ENCODE peak calls at places on chromosomes 7 and 10, in six cellular contexts. One of them, this sample, is unnamed.
A peak's percentile ranks its signal among the peaks of the same experiment; 100 is the strongest.

GRCh38 chr7:123787227-123788007 is 38.6 kb upstream of the WASL start:
- DNase-seq in kidney epithelial cell: no peak
- DNase-seq in RWPE2: no peak
- DNase-seq in upper lobe of right lung: no peak
- DNase-seq in IMR-90: no peak
- DNase-seq in astrocyte: no peak
- DNase-seq in this sample: no peak

GRCh38 chr7:55573526-55573925 is 1.2 kb upstream of the VOPP1 start:
- DNase-seq in IMR-90: peak; percentile 55
- DNase-seq in astrocyte: peak; percentile 42
- DNase-seq in kidney epithelial cell: no peak
- DNase-seq in upper lobe of right lung: no peak
- DNase-seq in RWPE2: no peak
- DNase-seq in this sample: peak; percentile 37

GRCh38 chr10:132111121-132111731 is 45.5 kb downstream of the JAKMIP3 start:
- DNase-seq in upper lobe of right lung: no peak
- DNase-seq in kidney epithelial cell: no peak
- DNase-seq in IMR-90: no peak
- DNase-seq in astrocyte: no peak
- DNase-seq in RWPE2: no peak
- DNase-seq in this sample: no peak

GRCh38 chr7:154942718-154943117 is 60.2 kb downstream of the PAXIP1 start:
- DNase-seq in kidney epithelial cell: no peak
- DNase-seq in IMR-90: no peak
- DNase-seq in RWPE2: no peak
- DNase-seq in astrocyte: no peak
- DNase-seq in upper lobe of right lung: no peak
- DNase-seq in this sample: no peak

GRCh38 chr7:20647908-20648776 is 32.7 kb downstream of the ABCB5 start:
- DNase-seq in upper lobe of right lung: no peak
- DNase-seq in kidney epithelial cell: no peak
- DNase-seq in RWPE2: no peak
- DNase-seq in IMR-90: no peak
- DNase-seq in astrocyte: peak; percentile 8
- DNase-seq in this sample: peak; percentile 6

GRCh38 chr10:63431962-63432797 is 33.6 kb downstream of the JMJD1C start:
- DNase-seq in kidney epithelial cell: no peak
- DNase-seq in astrocyte: peak; percentile 53
- DNase-seq in IMR-90: peak; percentile 14
- DNase-seq in RWPE2: no peak
- DNase-seq in upper lobe of right lung: no peak
- DNase-seq in this sample: no peak

GRCh38 chr7:115289966-115290365 is 368.1 kb downstream of the MDFIC start:
- DNase-seq in upper lobe of right lung: no peak
- DNase-seq in IMR-90: peak; percentile 41
- DNase-seq in kidney epithelial cell: no peak
- DNase-seq in RWPE2: no peak
- DNase-seq in astrocyte: peak; percentile 54
- DNase-seq in this sample: no peak

GRCh38 chr7:24668922-24669635 is 88.2 kb downstream of the GSDME start:
- DNase-seq in upper lobe of right lung: no peak
- DNase-seq in IMR-90: peak; percentile 38
- DNase-seq in RWPE2: no peak
- DNase-seq in astrocyte: peak; percentile 17
- DNase-seq in kidney epithelial cell: no peak
- DNase-seq in this sample: peak; percentile 19

GRCh38 chr7:91772100-91772794 is 108.3 kb downstream of the MTERF1 start:
- DNase-seq in IMR-90: no peak
- DNase-seq in kidney epithelial cell: no peak
- DNase-seq in RWPE2: no peak
- DNase-seq in upper lobe of right lung: no peak
- DNase-seq in astrocyte: peak; percentile 88
- DNase-seq in this sample: peak; percentile 83

GRCh38 chr10:71531485-71532446 is 135.0 kb downstream of the CDH23 start:
- DNase-seq in astrocyte: no peak
- DNase-seq in IMR-90: no peak
- DNase-seq in kidney epithelial cell: no peak
- DNase-seq in RWPE2: no peak
- DNase-seq in upper lobe of right lung: no peak
- DNase-seq in this sample: no peak

GRCh38 chr7:153190986-153191385 is 431.4 kb downstream of the ACTR3B start:
- DNase-seq in kidney epithelial cell: no peak
- DNase-seq in RWPE2: no peak
- DNase-seq in astrocyte: no peak
- DNase-seq in IMR-90: no peak
- DNase-seq in upper lobe of right lung: no peak
- DNase-seq in this sample: no peak

GRCh38 chr7:153188630-153189029 is 429.1 kb downstream of the ACTR3B start:
- DNase-seq in RWPE2: no peak
- DNase-seq in kidney epithelial cell: peak; percentile 14
- DNase-seq in IMR-90: no peak
- DNase-seq in upper lobe of right lung: no peak
- DNase-seq in astrocyte: no peak
- DNase-seq in this sample: no peak

GRCh38 chr7:153190452-153190851 is 430.9 kb downstream of the ACTR3B start:
- DNase-seq in IMR-90: no peak
- DNase-seq in astrocyte: no peak
- DNase-seq in RWPE2: no peak
- DNase-seq in upper lobe of right lung: no peak
- DNase-seq in kidney epithelial cell: no peak
- DNase-seq in this sample: no peak

GRCh38 chr7:153188161-153188560 is 428.6 kb downstream of the ACTR3B start:
- DNase-seq in upper lobe of right lung: no peak
- DNase-seq in astrocyte: no peak
- DNase-seq in IMR-90: no peak
- DNase-seq in RWPE2: no peak
- DNase-seq in kidney epithelial cell: no peak
- DNase-seq in this sample: no peak

GRCh38 chr7:153193144-153193595 is 433.6 kb downstream of the ACTR3B start:
- DNase-seq in IMR-90: no peak
- DNase-seq in astrocyte: no peak
- DNase-seq in kidney epithelial cell: no peak
- DNase-seq in RWPE2: no peak
- DNase-seq in upper lobe of right lung: peak; percentile 75
- DNase-seq in this sample: peak; percentile 18
- H3K4me3 ChIP-seq in IMR-90: no peak overlapping the region
- H3K4me3 ChIP-seq in astrocyte: no peak overlapping the region
- H3K4me3 ChIP-seq in kidney epithelial cell: no peak overlapping the region
- H3K4me3 ChIP-seq in RWPE2: no peak overlapping the region
- H3K4me3 ChIP-seq in upper lobe of right lung: peak overlapping the region; percentile 31
- H3K4me3 ChIP-seq in this sample: peak overlapping the region; percentile 7

GRCh38 chr10:43219848-43220247 is 47.0 kb downstream of the RASGEF1A start:
- DNase-seq in kidney epithelial cell: no peak
- DNase-seq in astrocyte: no peak
- DNase-seq in RWPE2: peak; percentile 42
- DNase-seq in IMR-90: no peak
- DNase-seq in upper lobe of right lung: peak; percentile 48
- DNase-seq in this sample: no peak
- H3K36me3 ChIP-seq in kidney epithelial cell: no peaks in the 10 kb centered on the region
- H3K36me3 ChIP-seq in astrocyte: no peaks in the 10 kb centered on the region
- H3K36me3 ChIP-seq in RWPE2: no peaks in the 10 kb centered on the region
- H3K36me3 ChIP-seq in IMR-90: no peaks in the 10 kb centered on the region
- H3K36me3 ChIP-seq in upper lobe of right lung: no peaks in the 10 kb centered on the region
- H3K36me3 ChIP-seq in this sample: no peaks in the 10 kb centered on the region

DNA sequence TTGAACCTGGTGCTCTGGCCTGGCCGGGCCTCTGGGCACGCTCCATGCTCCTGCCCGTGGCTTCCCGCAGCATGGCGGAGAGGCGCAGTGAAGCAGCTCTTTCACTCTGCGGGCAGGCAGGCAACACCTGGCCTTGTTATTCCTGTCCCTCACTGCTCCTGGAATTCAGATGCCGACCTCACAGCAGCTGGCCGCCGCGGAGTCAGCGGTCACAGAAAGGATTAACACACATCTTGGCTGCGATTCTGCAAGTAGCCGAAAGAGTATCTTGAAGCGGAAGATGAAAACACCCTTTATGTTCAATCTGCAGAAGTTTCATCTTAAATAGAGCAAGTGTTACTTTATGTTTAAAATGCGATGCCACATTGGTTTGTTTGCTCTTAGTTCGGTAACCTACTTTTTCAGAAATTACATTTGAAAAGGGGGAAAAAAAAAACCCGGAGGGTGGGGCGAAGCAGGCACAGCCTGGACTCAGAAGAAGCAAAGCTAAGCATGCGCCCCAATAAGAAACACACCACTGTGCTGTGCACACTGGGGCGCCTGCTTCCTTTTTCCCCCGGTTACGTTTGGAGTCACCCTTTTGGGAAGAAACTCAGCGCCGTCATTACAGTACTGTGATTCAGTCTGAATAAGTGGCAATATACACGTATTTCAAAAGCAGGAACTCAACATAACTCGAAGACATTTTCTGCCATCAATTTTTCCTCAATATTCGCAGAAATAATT is 42.3 kb downstream of the BRI3 start:
- DNase-seq in upper lobe of right lung: peak; percentile 44
- DNase-seq in RWPE2: no peak
- DNase-seq in astrocyte: peak; percentile 61
- DNase-seq in kidney epithelial cell: no peak
- DNase-seq in IMR-90: peak; percentile 31
- DNase-seq in this sample: peak; percentile 4
- H3K4me3 ChIP-seq in upper lobe of right lung: no peak overlapping the region
- H3K4me3 ChIP-seq in RWPE2: no peak overlapping the region
- H3K4me3 ChIP-seq in astrocyte: peak overlapping the region; percentile 12
- H3K4me3 ChIP-seq in kidney epithelial cell: no peak overlapping the region
- H3K4me3 ChIP-seq in IMR-90: peak overlapping the region; percentile 6
- H3K4me3 ChIP-seq in this sample: no peak overlapping the region

GRCh38 chr10:100928039-100928438 is 15.3 kb downstream of the SLF2 start:
- DNase-seq in upper lobe of right lung: no peak
- DNase-seq in astrocyte: no peak
- DNase-seq in kidney epithelial cell: no peak
- DNase-seq in IMR-90: no peak
- DNase-seq in RWPE2: no peak
- DNase-seq in this sample: no peak
- H3K36me3 ChIP-seq in upper lobe of right lung: peaks cover 98% of the 10 kb centered on the region
- H3K36me3 ChIP-seq in astrocyte: peaks cover 74% of the 10 kb centered on the region
- H3K36me3 ChIP-seq in kidney epithelial cell: peaks cover 3% of the 10 kb centered on the region
- H3K36me3 ChIP-seq in IMR-90: peaks cover 50% of the 10 kb centered on the region
- H3K36me3 ChIP-seq in RWPE2: peaks cover 96% of the 10 kb centered on the region
- H3K36me3 ChIP-seq in this sample: peaks cover 88% of the 10 kb centered on the region

DNA sequence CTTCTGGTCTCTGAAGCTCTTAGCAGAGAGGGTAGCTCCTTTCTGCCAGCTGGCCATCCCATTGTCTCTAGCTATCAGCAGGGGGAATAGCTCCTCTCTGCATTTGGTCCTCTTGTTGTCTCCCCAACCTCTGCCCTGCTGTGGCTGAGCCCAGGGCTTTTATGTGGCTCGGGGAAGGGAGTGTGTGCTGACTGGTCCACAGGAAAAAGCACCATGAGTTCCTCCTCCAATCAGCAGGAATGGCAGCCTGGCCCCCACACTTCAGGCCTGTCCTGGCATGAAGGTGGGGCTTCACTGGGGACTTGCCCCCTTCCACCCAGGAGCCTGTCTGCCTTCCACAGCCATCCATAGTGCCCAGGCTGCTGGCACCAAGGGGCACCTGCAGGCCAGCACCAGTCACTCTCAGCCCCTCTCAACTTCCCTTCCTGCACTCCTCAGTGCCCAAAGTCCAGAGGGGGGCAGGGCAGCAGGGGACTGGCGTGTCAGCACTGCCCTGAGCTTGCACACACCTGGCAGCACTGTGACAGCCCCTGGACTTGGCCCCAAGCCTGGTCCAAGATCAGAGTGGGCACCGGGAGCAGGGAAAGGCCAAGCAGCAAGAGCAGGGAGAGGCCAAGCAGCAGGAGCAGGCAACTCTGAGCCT is 36.2 kb downstream of the NOLC1 start:
- DNase-seq in astrocyte: no peak
- DNase-seq in IMR-90: no peak
- DNase-seq in RWPE2: no peak
- DNase-seq in upper lobe of right lung: no peak
- DNase-seq in kidney epithelial cell: no peak
- DNase-seq in this sample: no peak
- H3K4me3 ChIP-seq in astrocyte: no peak overlapping the region
- H3K4me3 ChIP-seq in IMR-90: no peak overlapping the region
- H3K4me3 ChIP-seq in RWPE2: no peak overlapping the region
- H3K4me3 ChIP-seq in upper lobe of right lung: no peak overlapping the region
- H3K4me3 ChIP-seq in kidney epithelial cell: no peak overlapping the region
- H3K4me3 ChIP-seq in this sample: no peak overlapping the region

DNA sequence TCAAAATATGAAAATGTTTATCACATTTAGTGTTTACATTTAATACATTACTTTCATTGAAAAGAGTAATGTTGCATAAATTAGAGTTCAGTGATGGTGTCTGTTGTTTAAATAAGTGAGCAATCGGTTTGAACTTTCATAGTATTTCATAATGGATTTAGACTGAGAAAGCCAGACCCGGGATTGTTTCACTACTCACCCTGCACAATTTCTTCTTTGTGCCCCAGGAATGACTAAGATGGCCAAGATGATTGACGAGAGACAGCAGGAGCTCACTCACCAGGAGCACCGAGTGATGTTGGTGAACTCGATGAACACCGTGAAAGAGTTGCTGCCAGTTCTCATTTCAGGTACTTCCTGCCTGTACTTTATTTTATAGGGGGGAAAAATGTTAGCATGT is 74.6 kb downstream of the VCL start:
- DNase-seq in RWPE2: no peak
- DNase-seq in kidney epithelial cell: no peak
- DNase-seq in astrocyte: peak; percentile 44
- DNase-seq in IMR-90: peak; percentile 59
- DNase-seq in upper lobe of right lung: no peak
- DNase-seq in this sample: peak; percentile 20
- H3K36me3 ChIP-seq in RWPE2: peaks cover 63% of the 10 kb centered on the region
- H3K36me3 ChIP-seq in kidney epithelial cell: no peaks in the 10 kb centered on the region
- H3K36me3 ChIP-seq in astrocyte: peaks cover 52% of the 10 kb centered on the region
- H3K36me3 ChIP-seq in IMR-90: peaks cover 36% of the 10 kb centered on the region
- H3K36me3 ChIP-seq in upper lobe of right lung: peaks cover 52% of the 10 kb centered on the region
- H3K36me3 ChIP-seq in this sample: peaks cover 46% of the 10 kb centered on the region

DNA sequence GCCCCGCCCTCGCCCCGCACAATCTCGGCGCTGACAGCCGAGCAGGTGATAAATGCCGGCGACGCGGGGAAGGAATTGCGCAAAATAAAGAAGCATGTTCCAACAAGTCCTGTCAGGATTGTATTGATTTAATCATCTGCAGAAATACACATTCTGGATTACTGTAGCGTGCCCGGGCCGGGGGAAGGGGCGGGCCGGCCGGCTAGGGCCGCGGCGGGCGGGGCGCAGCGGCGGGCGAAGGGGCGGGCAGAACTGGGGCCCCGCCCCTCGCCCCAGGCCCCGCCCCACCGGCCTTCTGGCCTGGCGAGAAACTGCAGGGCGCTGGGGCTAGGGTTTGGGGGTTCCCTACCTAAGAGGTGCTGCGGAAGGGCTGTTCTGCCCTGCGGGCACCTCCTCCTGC is 88.9 kb upstream of the PAX2 start:
- DNase-seq in kidney epithelial cell: no peak
- DNase-seq in RWPE2: no peak
- DNase-seq in upper lobe of right lung: no peak
- DNase-seq in IMR-90: no peak
- DNase-seq in astrocyte: no peak
- DNase-seq in this sample: no peak
- H3K4me3 ChIP-seq in kidney epithelial cell: peak overlapping the region; percentile 18
- H3K4me3 ChIP-seq in RWPE2: no peak overlapping the region
- H3K4me3 ChIP-seq in upper lobe of right lung: no peak overlapping the region
- H3K4me3 ChIP-seq in IMR-90: peak overlapping the region; percentile 23
- H3K4me3 ChIP-seq in astrocyte: no peak overlapping the region
- H3K4me3 ChIP-seq in this sample: no peak overlapping the region